ENCODE peak calls at places on chromosome 1, in four cellular contexts. One of them, this sample, is unnamed.
A peak's percentile ranks its signal among the peaks of the same experiment; 100 is the strongest.

GRCh38 chr1:4017636-4018365 is 117.7 kb upstream of the C1orf174 start:
- DNase-seq in activated CD4-positive, alpha-beta T cell treated with anti-CD3 and anti-CD28 coated beads, Interleukin-2, amount 50 U/mL, for 4 hours: no peak
- DNase-seq in uterus: no peak
- DNase-seq in activated T-cell treated with anti-CD3 and anti-CD28 coated beads for 1 hour: no peak
- DNase-seq in this sample: no peak

GRCh38 chr1:116273042-116273783 is 99.8 kb upstream of the ATP1A1 start:
- DNase-seq in uterus: no peak
- DNase-seq in activated T-cell treated with anti-CD3 and anti-CD28 coated beads for 1 hour: no peak
- DNase-seq in activated CD4-positive, alpha-beta T cell treated with anti-CD3 and anti-CD28 coated beads, Interleukin-2, amount 50 U/mL, for 4 hours: no peak
- DNase-seq in this sample: no peak

GRCh38 chr1:27356628-27357280 is 10.0 kb downstream of the MAP3K6 start:
- DNase-seq in activated CD4-positive, alpha-beta T cell treated with anti-CD3 and anti-CD28 coated beads, Interleukin-2, amount 50 U/mL, for 4 hours: no peak
- DNase-seq in activated T-cell treated with anti-CD3 and anti-CD28 coated beads for 1 hour: peak; percentile 43
- DNase-seq in uterus: no peak
- DNase-seq in this sample: peak; percentile 58

GRCh38 chr1:200242379-200243041 is 167.3 kb downstream of the ZNF281 start:
- DNase-seq in uterus: no peak
- DNase-seq in activated T-cell treated with anti-CD3 and anti-CD28 coated beads for 1 hour: no peak
- DNase-seq in activated CD4-positive, alpha-beta T cell treated with anti-CD3 and anti-CD28 coated beads, Interleukin-2, amount 50 U/mL, for 4 hours: no peak
- DNase-seq in this sample: no peak

GRCh38 chr1:226674892-226675719 is 64.0 kb downstream of the ITPKB start:
- DNase-seq in activated T-cell treated with anti-CD3 and anti-CD28 coated beads for 1 hour: peak; percentile 60
- DNase-seq in uterus: no peak
- DNase-seq in activated CD4-positive, alpha-beta T cell treated with anti-CD3 and anti-CD28 coated beads, Interleukin-2, amount 50 U/mL, for 4 hours: peak; percentile 60
- DNase-seq in this sample: peak; percentile 68

GRCh38 chr1:117284408-117285215 is 73.9 kb upstream of the VTCN1 start:
- DNase-seq in activated T-cell treated with anti-CD3 and anti-CD28 coated beads for 1 hour: no peak
- DNase-seq in activated CD4-positive, alpha-beta T cell treated with anti-CD3 and anti-CD28 coated beads, Interleukin-2, amount 50 U/mL, for 4 hours: no peak
- DNase-seq in uterus: no peak
- DNase-seq in this sample: no peak

GRCh38 chr1:1756661-1757421 is 21.4 kb downstream of the NADK start:
- DNase-seq in activated CD4-positive, alpha-beta T cell treated with anti-CD3 and anti-CD28 coated beads, Interleukin-2, amount 50 U/mL, for 4 hours: no peak
- DNase-seq in uterus: no peak
- DNase-seq in activated T-cell treated with anti-CD3 and anti-CD28 coated beads for 1 hour: no peak
- DNase-seq in this sample: no peak

GRCh38 chr1:210586785-210587184 is 258.1 kb downstream of the HHAT start:
- DNase-seq in activated T-cell treated with anti-CD3 and anti-CD28 coated beads for 1 hour: no peak
- DNase-seq in uterus: no peak
- DNase-seq in activated CD4-positive, alpha-beta T cell treated with anti-CD3 and anti-CD28 coated beads, Interleukin-2, amount 50 U/mL, for 4 hours: no peak
- DNase-seq in this sample: no peak